ENCODE peak calls at places on chromosomes 2 and 18, in nine cellular contexts. W is heart right ventricle; P is ascending aorta; F is HCT116; I is hepatocyte; S is A549; X is fibroblast of lung; N is uterus; R is CD8-positive, alpha-beta memory T cell. H is an unnamed sample.

GRCh38 chr2:96470636-96471035 is 34.5 kb downstream of the NEURL3 start:
- DNase-seq in W (peak; percentile 75), P (peak; percentile 72), F (no peak), I (peak; percentile 31), S (peak; percentile 55), X (peak; percentile 18), N (no peak), R (peak; percentile 53), H (peak; percentile 67)

GRCh38 chr2:175154670-175155082 is 13.3 kb downstream of the ATF2 start:
- DNase-seq in W (no peak), P (no peak), F (peak; percentile 3), I (no peak), S (peak; percentile 24), X (peak; percentile 89), N (no peak), R (no peak), H (no peak)

GRCh38 chr2:3421053-3421452 is 41.6 kb downstream of the TRAPPC12 start:
- DNase-seq in W (no peak), P (no peak), F (no peak), I (no peak), S (no peak), X (no peak), N (no peak), R (no peak), H (no peak)

GRCh38 chr2:47232738-47233415 is 77.8 kb upstream of the STPG4 start:
- DNase-seq in W (no peak), P (no peak), F (no peak), I (peak; percentile 40), S (no peak), X (no peak), N (no peak), R (no peak), H (no peak)

GRCh38 chr2:10845640-10846039 is 33.1 kb upstream of the PDIA6 start:
- DNase-seq in W (no peak), P (no peak), F (no peak), I (no peak), S (no peak), X (no peak), N (no peak), R (no peak), H (no peak)

GRCh38 chr2:42196403-42197267 is 27.5 kb downstream of the EML4 start:
- DNase-seq in W (no peak), P (no peak), F (peak; percentile 22), I (peak; percentile 61), S (peak; percentile 74), X (peak; percentile 61), N (no peak), R (peak; percentile 61), H (peak; percentile 76)

GRCh38 chr2:30566675-30567074 is 119.6 kb downstream of the LCLAT1 start:
- DNase-seq in W (no peak), P (no peak), F (no peak), I (no peak), S (no peak), X (no peak), N (no peak), R (no peak), H (no peak)

GRCh38 chr18:55386545-55386944 is 201.4 kb downstream of the TCF4 start:
- DNase-seq in W (no peak), P (no peak), F (no peak), I (no peak), S (no peak), X (no peak), N (no peak), R (no peak), H (no peak)

GRCh38 chr2:217785544-217786045 is 217.2 kb downstream of the TNS1 start:
- DNase-seq in W (peak; percentile 79), P (peak; percentile 86), F (peak; percentile 49), I (peak; percentile 83), S (peak; percentile 63), X (peak; percentile 46), N (peak; percentile 84), R (peak; percentile 70), H (peak; percentile 78)
- H3K4me3 ChIP-seq in W (no peak overlapping the region), P (no peak overlapping the region), F (no peak overlapping the region), I (no peak overlapping the region), S (no peak overlapping the region), X (no peak overlapping the region), N (no peak overlapping the region), R (no peak overlapping the region), H (no peak overlapping the region)

GRCh38 chr2:53513167-53513666 is 254.4 kb upstream of the CHAC2 start:
- DNase-seq in W (no peak), P (no peak), F (no peak), I (no peak), S (no peak), X (no peak), N (no peak), R (no peak), H (no peak)

GRCh38 chr2:53509827-53510785 is 257.5 kb upstream of the CHAC2 start:
- DNase-seq in W (no peak), P (no peak), F (no peak), I (no peak), S (no peak), X (no peak), N (no peak), R (no peak), H (no peak)

GRCh38 chr2:53508667-53509066 is 258.9 kb upstream of the CHAC2 start:
- DNase-seq in W (no peak), P (no peak), F (no peak), I (no peak), S (peak; percentile 13), X (peak; percentile 11), N (no peak), R (no peak), H (no peak)

GRCh38 chr2:53512071-53512841 is 255.3 kb upstream of the CHAC2 start:
- DNase-seq in W (no peak), P (no peak), F (no peak), I (no peak), S (no peak), X (peak; percentile 73), N (no peak), R (no peak), H (no peak)

GRCh38 chr2:53511549-53511948 is 256.1 kb upstream of the CHAC2 start:
- DNase-seq in W (no peak), P (no peak), F (no peak), I (no peak), S (no peak), X (no peak), N (no peak), R (no peak), H (no peak)
- H3K27ac ChIP-seq in W (no peak overlapping the region), P (no peak overlapping the region), F (no peak overlapping the region), I (no peak overlapping the region), S (no peak overlapping the region), X (no peak overlapping the region), N (no peak overlapping the region), R (no peak overlapping the region), H (no peak overlapping the region)

GRCh38 chr2:33073018-33073417 is 126.3 kb downstream of the LTBP1 start:
- DNase-seq in W (no peak), P (no peak), F (no peak), I (no peak), S (peak; percentile 30), X (peak; percentile 38), N (no peak), R (no peak), H (no peak)

GRCh38 chr2:33069894-33070651 is 123.3 kb downstream of the LTBP1 start:
- DNase-seq in W (peak; percentile 27), P (peak; percentile 96), F (peak; percentile 91), I (peak; percentile 62), S (peak; percentile 97), X (peak; percentile 100), N (peak; percentile 35), R (no peak), H (no peak)

GRCh38 chr2:33068261-33068660 is 121.5 kb downstream of the LTBP1 start:
- DNase-seq in W (no peak), P (no peak), F (no peak), I (no peak), S (peak; percentile 64), X (peak; percentile 90), N (no peak), R (no peak), H (no peak)

GRCh38 chr2:33074197-33074596 is 127.4 kb downstream of the LTBP1 start:
- DNase-seq in W (no peak), P (no peak), F (no peak), I (no peak), S (no peak), X (no peak), N (no peak), R (no peak), H (no peak)

DNA sequence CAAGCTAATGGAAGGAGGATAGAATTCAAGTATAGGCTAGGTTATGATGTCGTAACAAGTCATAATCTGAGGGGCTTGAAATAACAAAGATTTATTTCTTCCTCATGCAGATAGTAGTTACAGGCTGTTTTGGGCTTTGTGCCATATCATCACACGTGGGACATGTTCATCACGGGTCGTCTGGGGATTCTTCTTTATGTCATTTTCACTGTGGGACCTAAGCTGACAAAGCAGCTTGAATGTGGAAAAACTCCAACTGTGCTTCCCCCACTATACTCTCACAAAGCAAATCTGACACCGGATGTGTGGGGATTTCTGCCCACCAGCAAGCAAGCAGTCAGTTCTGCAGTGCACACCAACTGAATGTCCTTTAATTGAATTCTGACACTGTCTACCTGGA is 124.8 kb downstream of the LTBP1 start:
- DNase-seq in W (no peak), P (no peak), F (no peak), I (no peak), S (no peak), X (no peak), N (no peak), R (no peak), H (no peak)
- H3K4me1 ChIP-seq in W (peaks cover 30% of the 10 kb centered on the region), P (peaks cover 10% of the 10 kb centered on the region), F (peaks cover 49% of the 10 kb centered on the region), I (no peaks in the 10 kb centered on the region), S (peaks cover 58% of the 10 kb centered on the region), X (peaks cover 24% of the 10 kb centered on the region), N (no peaks in the 10 kb centered on the region), R (no peaks in the 10 kb centered on the region), H (no peaks in the 10 kb centered on the region)

GRCh38 chr2:58204195-58204959 is 36.7 kb downstream of the FANCL start:
- DNase-seq in W (no peak), P (no peak), F (no peak), I (no peak), S (no peak), X (no peak), N (no peak), R (no peak), H (no peak)
- H3K4me3 ChIP-seq in W (no peak overlapping the region), P (no peak overlapping the region), F (no peak overlapping the region), I (no peak overlapping the region), S (no peak overlapping the region), X (no peak overlapping the region), N (no peak overlapping the region), R (no peak overlapping the region), H (no peak overlapping the region)

GRCh38 chr18:8783335-8783993 is 78.1 kb downstream of the MTCL1 start:
- DNase-seq in W (no peak), P (no peak), F (no peak), I (no peak), S (no peak), X (no peak), N (no peak), R (no peak), H (no peak)

GRCh38 chr18:8783994-8784530 is 78.7 kb downstream of the MTCL1 start:
- DNase-seq in W (no peak), P (no peak), F (no peak), I (no peak), S (no peak), X (no peak), N (no peak), R (no peak), H (no peak)

GRCh38 chr18:8779251-8779650 is 73.9 kb downstream of the MTCL1 start:
- DNase-seq in W (no peak), P (no peak), F (no peak), I (no peak), S (no peak), X (no peak), N (no peak), R (no peak), H (no peak)

GRCh38 chr18:8780227-8780626 is 74.9 kb downstream of the MTCL1 start:
- DNase-seq in W (no peak), P (no peak), F (no peak), I (no peak), S (no peak), X (no peak), N (no peak), R (no peak), H (no peak)

GRCh38 chr18:8781671-8782070 is 76.3 kb downstream of the MTCL1 start:
- DNase-seq in W (no peak), P (no peak), F (no peak), I (no peak), S (no peak), X (no peak), N (no peak), R (no peak), H (no peak)
- H3K27ac ChIP-seq in W (no peak overlapping the region), P (no peak overlapping the region), F (no peak overlapping the region), I (no peak overlapping the region), S (peak overlapping the region; percentile 28), X (no peak overlapping the region), N (no peak overlapping the region), R (no peak overlapping the region), H (no peak overlapping the region)

H was measured in colonic mucosa.